ENCODE peak calls at places on chromosomes 3 and 15, in six cellular contexts. Q is NAMALWA; J is activated naive CD8-positive, alpha-beta T cell treated with anti-CD3 and anti-CD28 coated beads, Interleukin-2, amount 50 U/mL, for 24 hours; D is naive thymus-derived CD8-positive, alpha-beta T cell; L is hypothalamus; E is GM12865. M is an unnamed sample.

GRCh38 chr15:66881173-66881905 is 179.3 kb downstream of the SMAD6 start:
- DNase-seq in J (no peak), D (no peak), E (no peak), Q (no peak), L (no peak), M (no peak)

GRCh38 chr3:125582707-125583106 is 12.6 kb downstream of the OSBPL11 start:
- DNase-seq in Q (peak), J (no peak), D (no peak), E (peak), L (no peak), M (no peak)

GRCh38 chr15:34810455-34811146 is 15.3 kb upstream of the ACTC1 start:
- DNase-seq in E (no peak), Q (no peak), J (no peak), L (no peak), D (no peak), M (no peak)

GRCh38 chr3:173004681-173005080 is 136.4 kb downstream of the SPATA16 start:
- DNase-seq in E (no peak), J (no peak), Q (no peak), D (no peak), L (no peak), M (no peak)

GRCh38 chr15:70348581-70349344 is 251.0 kb upstream of the TLE3 start:
- DNase-seq in Q (no peak), D (no peak), L (no peak), J (no peak), E (no peak), M (no peak)

GRCh38 chr3:123883656-123884257 is 375 bp downstream of the MYLK start:
- DNase-seq in J (no peak), L (no peak), E (no peak), D (no peak), Q (no peak), M (peak)

GRCh38 chr15:35208353-35208752 is 123.3 kb upstream of the NANOGP8 start:
- DNase-seq in E (no peak), Q (no peak), L (no peak), D (no peak), J (no peak), M (no peak)

GRCh38 chr3:18499256-18499655 is 74.1 kb upstream of the SATB1 start:
- DNase-seq in L (no peak), J (no peak), D (no peak), Q (peak), E (peak), M (no peak)

GRCh38 chr15:91456251-91456718 is 356.2 kb downstream of the SV2B start:
- DNase-seq in D (no peak), J (no peak), Q (no peak), L (no peak), E (no peak), M (no peak)

GRCh38 chr3:179558742-179559364 is 3.9 kb upstream of the ACTL6A start:
- DNase-seq in Q (peak), D (no peak), E (peak), J (peak), L (no peak), M (peak)

GRCh38 chr3:186852994-186853393 is 10.5 kb downstream of the ADIPOQ start:
- DNase-seq in J (no peak), Q (no peak), E (no peak), D (no peak), L (no peak), M (no peak)